ENCODE peak calls at places on chromosomes 4 and X, in four cellular contexts. One of them, this sample, is unnamed.

GRCh38 chr4:14719053-14719452 is 283.2 kb upstream of the CPEB2 start:
- DNase-seq in breast epithelium: peak
- DNase-seq in caudate nucleus: no peak
- DNase-seq in T-helper 9 cell: no peak
- DNase-seq in this sample: no peak

GRCh38 chr4:168907119-168907698 is 102.8 kb downstream of the CBR4 start:
- DNase-seq in breast epithelium: no peak
- DNase-seq in caudate nucleus: no peak
- DNase-seq in T-helper 9 cell: no peak
- DNase-seq in this sample: no peak

GRCh38 chrX:40062525-40063193 is 35.1 kb downstream of the BCOR start:
- DNase-seq in breast epithelium: no peak
- DNase-seq in caudate nucleus: peak
- DNase-seq in T-helper 9 cell: no peak
- DNase-seq in this sample: no peak

GRCh38 chrX:84248226-84248625 is 60.2 kb upstream of the RPS6KA6 start:
- DNase-seq in breast epithelium: no peak
- DNase-seq in caudate nucleus: no peak
- DNase-seq in T-helper 9 cell: no peak
- DNase-seq in this sample: no peak

GRCh38 chrX:56600141-56600540 is 36.7 kb downstream of the UBQLN2 start:
- DNase-seq in breast epithelium: no peak
- DNase-seq in caudate nucleus: no peak
- DNase-seq in T-helper 9 cell: no peak
- DNase-seq in this sample: no peak

GRCh38 chr4:70577220-70577927 is 14.7 kb upstream of the AMBN start:
- DNase-seq in breast epithelium: no peak
- DNase-seq in caudate nucleus: no peak
- DNase-seq in T-helper 9 cell: no peak
- DNase-seq in this sample: no peak

GRCh38 chrX:15903186-15903681 is 48.6 kb upstream of the AP1S2 start:
- DNase-seq in breast epithelium: no peak
- DNase-seq in caudate nucleus: no peak
- DNase-seq in T-helper 9 cell: no peak
- DNase-seq in this sample: no peak

GRCh38 chr4:164847016-164847415 is 30.0 kb upstream of the APELA start:
- DNase-seq in breast epithelium: no peak
- DNase-seq in caudate nucleus: no peak
- DNase-seq in T-helper 9 cell: no peak
- DNase-seq in this sample: no peak

GRCh38 chr4:161419822-161420221 is 744.0 kb downstream of the FSTL5 start:
- DNase-seq in breast epithelium: peak
- DNase-seq in caudate nucleus: no peak
- DNase-seq in T-helper 9 cell: no peak
- DNase-seq in this sample: no peak

GRCh38 chr4:25817059-25817681 is 45.6 kb downstream of the SEL1L3 start:
- DNase-seq in breast epithelium: no peak
- DNase-seq in caudate nucleus: no peak
- DNase-seq in T-helper 9 cell: no peak
- DNase-seq in this sample: no peak

GRCh38 chrX:54213603-54214002 is 30.5 kb upstream of the FAM120C start:
- DNase-seq in breast epithelium: no peak
- DNase-seq in caudate nucleus: no peak
- DNase-seq in T-helper 9 cell: no peak
- DNase-seq in this sample: no peak

GRCh38 chrX:153206425-153207046 is 27.5 kb downstream of the MAGEA1 start:
- DNase-seq in breast epithelium: no peak
- DNase-seq in caudate nucleus: no peak
- DNase-seq in T-helper 9 cell: no peak
- DNase-seq in this sample: no peak

GRCh38 chr4:116358633-116359222 is 726.6 kb downstream of the TRAM1L1 start:
- DNase-seq in breast epithelium: no peak
- DNase-seq in caudate nucleus: no peak
- DNase-seq in T-helper 9 cell: no peak
- DNase-seq in this sample: no peak

GRCh38 chr4:7336067-7336569 is 98.6 kb downstream of the PSAPL1 start:
- DNase-seq in breast epithelium: no peak
- DNase-seq in caudate nucleus: no peak
- DNase-seq in T-helper 9 cell: no peak
- DNase-seq in this sample: no peak

GRCh38 chr4:169024762-169025161 is 14.7 kb upstream of the CBR4 start:
- DNase-seq in breast epithelium: no peak
- DNase-seq in caudate nucleus: no peak
- DNase-seq in T-helper 9 cell: no peak
- DNase-seq in this sample: no peak

GRCh38 chr4:183876268-183876934 is 28.7 kb upstream of the STOX2 start:
- DNase-seq in breast epithelium: peak
- DNase-seq in caudate nucleus: peak
- DNase-seq in T-helper 9 cell: no peak
- DNase-seq in this sample: peak

GRCh38 chrX:47751670-47752069 is 85.0 kb upstream of the ZNF81 start:
- DNase-seq in breast epithelium: no peak
- DNase-seq in caudate nucleus: peak
- DNase-seq in T-helper 9 cell: peak
- DNase-seq in this sample: no peak

GRCh38 chr4:77538144-77538543 is 67.5 kb upstream of the CXCL13 start:
- DNase-seq in breast epithelium: no peak
- DNase-seq in caudate nucleus: no peak
- DNase-seq in T-helper 9 cell: no peak
- DNase-seq in this sample: no peak

GRCh38 chr4:169070071-169070894 is 60.2 kb upstream of the CBR4 start:
- DNase-seq in breast epithelium: peak
- DNase-seq in caudate nucleus: no peak
- DNase-seq in T-helper 9 cell: no peak
- DNase-seq in this sample: no peak

GRCh38 chr4:1993169-1993516 is 15.6 kb downstream of the NELFA start:
- DNase-seq in breast epithelium: no peak
- DNase-seq in caudate nucleus: no peak
- DNase-seq in T-helper 9 cell: no peak
- DNase-seq in this sample: no peak

GRCh38 chrX:40644821-40645358 is 2.5 kb downstream of the CXorf38 start:
- DNase-seq in breast epithelium: peak
- DNase-seq in caudate nucleus: no peak
- DNase-seq in T-helper 9 cell: peak
- DNase-seq in this sample: no peak

GRCh38 chr4:55358668-55359067 is 12.6 kb downstream of the SRD5A3 start:
- DNase-seq in breast epithelium: no peak
- DNase-seq in caudate nucleus: no peak
- DNase-seq in T-helper 9 cell: no peak
- DNase-seq in this sample: no peak

GRCh38 chrX:74422576-74423288 is 1.4 kb downstream of the SLC16A2 start:
- DNase-seq in breast epithelium: no peak
- DNase-seq in caudate nucleus: peak
- DNase-seq in T-helper 9 cell: no peak
- DNase-seq in this sample: no peak

GRCh38 chr4:173919196-173919595 is 364.3 kb downstream of the FBXO8 start:
- DNase-seq in breast epithelium: no peak
- DNase-seq in caudate nucleus: no peak
- DNase-seq in T-helper 9 cell: no peak
- DNase-seq in this sample: no peak

GRCh38 chr4:33696586-33696985 is 2547.7 kb downstream of the ARAP2 start:
- DNase-seq in breast epithelium: no peak
- DNase-seq in caudate nucleus: no peak
- DNase-seq in T-helper 9 cell: no peak
- DNase-seq in this sample: no peak

GRCh38 chr4:7210818-7211217 is 18.5 kb downstream of the SORCS2 start:
- DNase-seq in breast epithelium: no peak
- DNase-seq in caudate nucleus: no peak
- DNase-seq in T-helper 9 cell: no peak
- DNase-seq in this sample: no peak